ENCODE peak calls at places on chromosomes 11 and 22, in five cellular contexts. Z, R, W, U and P are unnamed samples.

GRCh38 chr11:76361773-76362172 is 19.2 kb downstream of the THAP12 start:
- DNase-seq in Z (no peak), R (no peak), W (no peak), U (no peak), P (no peak)

GRCh38 chr11:131687291-131688055 is 317.1 kb downstream of the NTM start:
- DNase-seq in Z (no peak), R (no peak), W (no peak), U (peak), P (no peak)

GRCh38 chr22:37741312-37741795 is 44.5 kb downstream of the TRIOBP start:
- DNase-seq in Z (peak), R (no peak), W (no peak), U (peak), P (no peak)

GRCh38 chr11:19374189-19374588 is 133.4 kb upstream of the E2F8 start:
- DNase-seq in Z (no peak), R (no peak), W (no peak), U (no peak), P (no peak)

GRCh38 chr11:75966546-75967287 is 151.7 kb downstream of the UVRAG start:
- DNase-seq in Z (no peak), R (no peak), W (no peak), U (no peak), P (no peak)

GRCh38 chr11:112004389-112004788 is 20.8 kb upstream of the DLAT start:
- DNase-seq in Z (no peak), R (peak), W (no peak), U (peak), P (no peak)

GRCh38 chr11:26993965-26994446 is at the start of gene FIBIN:
- DNase-seq in Z (no peak), R (no peak), W (no peak), U (peak), P (no peak)

GRCh38 chr22:29330753-29331152 is 15.3 kb upstream of the RASL10A start:
- DNase-seq in Z (no peak), R (no peak), W (no peak), U (peak), P (no peak)

GRCh38 chr11:116510166-116510565 is 262.6 kb downstream of the BUD13 start:
- DNase-seq in Z (no peak), R (no peak), W (no peak), U (no peak), P (no peak)

GRCh38 chr22:35205141-35205775 is 52.0 kb upstream of the HMGXB4 start:
- DNase-seq in Z (no peak), R (no peak), W (no peak), U (no peak), P (no peak)

GRCh38 chr11:1487091-1487850 is 692 bp upstream of the MOB2 start:
- DNase-seq in Z (no peak), R (no peak), W (no peak), U (no peak), P (no peak)

GRCh38 chr11:62116458-62116857 is 7.4 kb upstream of the INCENP start:
- DNase-seq in Z (no peak), R (no peak), W (no peak), U (no peak), P (no peak)